ENCODE peak calls at places on chromosomes 2 and 18, in ten cellular contexts. V is endothelial cell; A is uterus; R is activated T-helper 2 cell treated with anti-CD3 and anti-CD28 coated beads, Interferon-gamma antibody, Interleukin-2, Interleukin-4, amounts not matched to agents 10 μg/mL and 5 μg/mL and 100 μg/mL, durations not matched to agents 14 hours and 24 hours and 36 hours; G is T-helper 1 cell; S is coronary artery; P is SK-N-SH; Q is stimulated activated CD4-positive, alpha-beta T cell treated with anti-CD3 and anti-CD28 coated beads, Interleukin-4, amount 100 ng/mL, for 1 hour; F is retina; L is NCI-H774. T is an unnamed sample.

GRCh38 chr2:200703132-200703925 is 108.4 kb upstream of the BZW1 start:
- DNase-seq in V (peak; percentile 31), A (peak; percentile 18), R (no peak), G (no peak), S (no peak), P (peak; percentile 15), Q (no peak), F (no peak), L (peak; percentile 62), T (peak; percentile 11)

GRCh38 chr2:96143848-96144480 is 1.3 kb downstream of the DUSP2 start:
- DNase-seq in V (peak; percentile 32), A (no peak), R (peak; percentile 33), G (peak; percentile 26), S (no peak), P (no peak), Q (peak; percentile 48), F (peak; percentile 42), L (no peak), T (no peak)

GRCh38 chr2:190023860-190024259 is 38.7 kb downstream of the MSTN start:
- DNase-seq in V (peak; percentile 8), A (no peak), R (no peak), G (no peak), S (no peak), P (peak; percentile 27), Q (no peak), F (peak; percentile 7), L (peak; percentile 1), T (peak; percentile 40)

GRCh38 chr2:45992021-45992745 is 305.0 kb upstream of the EPAS1 start:
- DNase-seq in V (no peak), A (no peak), R (no peak), G (no peak), S (peak; percentile 85), P (no peak), Q (no peak), F (no peak), L (peak; percentile 33), T (no peak)

GRCh38 chr18:13264091-13264777 is 45.7 kb downstream of the LDLRAD4 start:
- DNase-seq in V (no peak), A (no peak), R (no peak), G (no peak), S (no peak), P (peak; percentile 49), Q (no peak), F (no peak), L (no peak), T (no peak)

GRCh38 chr2:98936917-98937351 is 909 bp upstream of the CRACDL start:
- DNase-seq in V (peak; percentile 22), A (no peak), R (no peak), G (no peak), S (no peak), P (peak; percentile 45), Q (no peak), F (peak; percentile 75), L (no peak), T (no peak)

GRCh38 chr2:239818531-239819011 is 206.6 kb downstream of the NDUFA10 start:
- DNase-seq in V (peak; percentile 2), A (no peak), R (no peak), G (no peak), S (peak; percentile 67), P (no peak), Q (no peak), F (no peak), L (no peak), T (no peak)

GRCh38 chr18:51668101-51668500 is 470.6 kb upstream of the MEX3C start:
- DNase-seq in V (peak; percentile 73), A (no peak), R (peak; percentile 24), G (no peak), S (no peak), P (peak; percentile 65), Q (peak; percentile 27), F (peak; percentile 88), L (peak; percentile 35), T (peak; percentile 27)

GRCh38 chr2:120360307-120360855 is 14.4 kb downstream of the INHBB start:
- DNase-seq in V (no peak), A (no peak), R (no peak), G (no peak), S (no peak), P (no peak), Q (no peak), F (no peak), L (no peak), T (no peak)

GRCh38 chr18:49597152-49597551 is 35.3 kb downstream of the LIPG start:
- DNase-seq in V (no peak), A (no peak), R (no peak), G (no peak), S (no peak), P (no peak), Q (no peak), F (peak; percentile 44), L (peak; percentile 71), T (no peak)

GRCh38 chr2:121303531-121304263 is 18.7 kb upstream of the TFCP2L1 start:
- DNase-seq in V (no peak), A (no peak), R (no peak), G (no peak), S (no peak), P (no peak), Q (no peak), F (no peak), L (no peak), T (no peak)

GRCh38 chr2:64017811-64018714 is 1.2 kb downstream of the VPS54 start:
- DNase-seq in V (no peak), A (no peak), R (no peak), G (no peak), S (no peak), P (peak; percentile 41), Q (no peak), F (peak; percentile 72), L (peak; percentile 14), T (peak; percentile 28)

T was measured in NCI-H2081 treated with DMSO at 0.1 percent for 48 hours.